ENCODE peak calls at places on chromosomes 3 and 15, in five cellular contexts. L is fibroblast of lung, N is stomach, E is OCI-LY7, V is heart left ventricle. Y is an unnamed sample.

GRCh38 chr15:67329984-67330733 is 75.6 kb downstream of the IQCH start:
- DNase-seq in E (peak; percentile 8), N (no peak), V (no peak), L (no peak), Y (no peak)

GRCh38 chr15:31337352-31338031 is 10.9 kb downstream of the KLF13 start:
- DNase-seq in L (no peak), V (no peak), N (no peak), E (no peak), Y (no peak)

GRCh38 chr15:99224815-99225214 is 24.6 kb downstream of the TTC23 start:
- DNase-seq in V (no peak), N (no peak), L (no peak), E (no peak), Y (no peak)

GRCh38 chr3:126659915-126660886 is 5.3 kb upstream of the TXNRD3 start:
- DNase-seq in V (no peak), E (no peak), N (no peak), L (no peak), Y (no peak)

GRCh38 chr3:16768956-16769355 is 115.8 kb upstream of the PLCL2 start:
- DNase-seq in V (no peak), N (no peak), E (no peak), L (no peak), Y (no peak)

GRCh38 chr3:184758056-184758455 is 46.2 kb upstream of the MAGEF1 start:
- DNase-seq in E (no peak), L (no peak), V (no peak), N (no peak), Y (no peak)

GRCh38 chr15:48888209-48888608 is 10.3 kb downstream of the EID1 start:
- DNase-seq in V (no peak), E (no peak), N (no peak), L (no peak), Y (no peak)

GRCh38 chr15:89178307-89178977 is 42.9 kb downstream of the RLBP1 start:
- DNase-seq in N (no peak), E (no peak), L (no peak), V (no peak), Y (no peak)

GRCh38 chr3:177300039-177300833 is 103.0 kb upstream of the TBL1XR1 start:
- DNase-seq in L (peak; percentile 31), V (peak; percentile 41), N (peak; percentile 69), E (peak; percentile 27), Y (no peak)

GRCh38 chr3:70358978-70359580 is 46.6 kb upstream of the MDFIC2 start:
- DNase-seq in L (peak; percentile 59), N (no peak), E (peak; percentile 13), V (no peak), Y (no peak)

GRCh38 chr3:66898155-66898554 is 100.0 kb upstream of the KBTBD8 start:
- DNase-seq in N (no peak), L (no peak), E (peak; percentile 29), V (no peak), Y (no peak)

GRCh38 chr15:43520138-43520537 is 2.7 kb downstream of the MAP1A start:
- DNase-seq in V (no peak), L (no peak), E (no peak), N (no peak), Y (no peak)

GRCh38 chr3:147655236-147655635 is 246.1 kb downstream of the ZIC1 start:
- DNase-seq in L (no peak), N (no peak), E (no peak), V (no peak), Y (no peak)

GRCh38 chr3:67381667-67382272 is 272.6 kb downstream of the SUCLG2 start:
- DNase-seq in E (peak; percentile 57), N (no peak), L (peak; percentile 57), V (no peak), Y (no peak)

GRCh38 chr3:150177673-150178378 is 207.1 kb upstream of the PFN2 start:
- DNase-seq in E (no peak), V (no peak), N (no peak), L (peak; percentile 43), Y (no peak)

GRCh38 chr3:138681463-138682215 is 73.1 kb downstream of the FAIM start:
- DNase-seq in E (no peak), L (no peak), N (no peak), V (no peak), Y (no peak)

GRCh38 chr15:70248116-70249025 is 150.7 kb upstream of the TLE3 start:
- DNase-seq in N (no peak), E (no peak), L (no peak), V (no peak), Y (no peak)

GRCh38 chr3:23668430-23668904 is 137.3 kb upstream of the UBE2E1 start:
- DNase-seq in N (no peak), E (no peak), V (no peak), L (peak; percentile 87), Y (no peak)

GRCh38 chr15:78372880-78373279 is 32.7 kb downstream of the CRABP1 start:
- DNase-seq in E (no peak), N (peak; percentile 71), L (no peak), V (no peak), Y (no peak)

GRCh38 chr15:39851505-39852082 is 68.5 kb downstream of the GPR176 start:
- DNase-seq in N (no peak), E (no peak), L (peak; percentile 57), V (no peak), Y (no peak)

GRCh38 chr15:49918106-49918505 is 200.9 kb downstream of the ATP8B4 start:
- DNase-seq in E (no peak), V (no peak), L (peak; percentile 61), N (no peak), Y (no peak)

DNA sequence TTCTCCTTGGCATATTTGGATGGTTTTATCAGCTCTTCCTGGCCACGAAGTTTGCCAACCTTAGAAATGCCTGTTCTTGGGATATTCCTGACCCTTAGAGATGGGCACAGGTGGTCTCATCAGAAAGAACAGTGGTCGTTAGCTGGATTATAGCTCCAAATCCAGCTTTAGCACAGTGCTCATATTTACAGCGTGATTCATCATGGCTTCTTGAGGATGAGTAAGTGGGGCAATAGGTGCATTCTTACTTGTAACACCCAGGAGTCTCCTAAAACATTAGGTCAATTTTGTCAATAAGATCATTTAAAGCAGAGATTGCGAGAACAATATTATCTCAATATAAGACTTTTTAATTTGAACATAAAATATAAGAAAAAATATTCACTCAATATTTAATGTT is 191.9 kb downstream of the GABRB3 start:
- DNase-seq in L (no peak), N (no peak), E (no peak), V (no peak), Y (no peak)
- H3K4me3 ChIP-seq in L (no peak overlapping the region), N (no peak overlapping the region), E (no peak overlapping the region), V (no peak overlapping the region), Y (no peak overlapping the region)

GRCh38 chr15:97461212-97461611 is 499.3 kb upstream of the ARRDC4 start:
- DNase-seq in V (no peak), N (no peak), E (no peak), L (peak; percentile 8), Y (no peak)

GRCh38 chr15:97456541-97456940 is 504.0 kb upstream of the ARRDC4 start:
- DNase-seq in L (no peak), V (no peak), N (no peak), E (no peak), Y (no peak)

DNA sequence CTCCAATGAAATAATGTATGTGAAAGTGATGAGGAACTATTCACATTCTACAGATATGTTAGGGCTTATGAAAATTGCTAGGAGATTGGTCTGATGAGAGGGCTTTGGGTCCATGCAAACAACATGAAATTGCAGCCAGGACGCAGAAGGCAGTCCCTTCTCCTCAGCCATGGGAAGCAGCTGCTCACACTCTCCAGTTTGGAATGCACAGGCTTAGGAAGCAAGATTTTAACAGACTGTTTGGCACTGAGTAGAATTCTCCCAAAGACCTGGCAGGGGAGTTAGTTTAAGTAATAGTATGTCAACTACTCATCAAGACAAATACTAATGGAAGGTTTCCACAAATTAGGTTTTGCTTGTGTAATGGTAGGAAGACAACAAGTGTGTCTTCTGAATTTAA is 500.7 kb upstream of the ARRDC4 start:
- DNase-seq in N (no peak), V (no peak), E (no peak), L (no peak), Y (no peak)
- H3K9me3 ChIP-seq in N (no peaks in the 10 kb centered on the region), V (no peaks in the 10 kb centered on the region), E (no peaks in the 10 kb centered on the region), L (no peaks in the 10 kb centered on the region), Y (no peaks in the 10 kb centered on the region)

DNA sequence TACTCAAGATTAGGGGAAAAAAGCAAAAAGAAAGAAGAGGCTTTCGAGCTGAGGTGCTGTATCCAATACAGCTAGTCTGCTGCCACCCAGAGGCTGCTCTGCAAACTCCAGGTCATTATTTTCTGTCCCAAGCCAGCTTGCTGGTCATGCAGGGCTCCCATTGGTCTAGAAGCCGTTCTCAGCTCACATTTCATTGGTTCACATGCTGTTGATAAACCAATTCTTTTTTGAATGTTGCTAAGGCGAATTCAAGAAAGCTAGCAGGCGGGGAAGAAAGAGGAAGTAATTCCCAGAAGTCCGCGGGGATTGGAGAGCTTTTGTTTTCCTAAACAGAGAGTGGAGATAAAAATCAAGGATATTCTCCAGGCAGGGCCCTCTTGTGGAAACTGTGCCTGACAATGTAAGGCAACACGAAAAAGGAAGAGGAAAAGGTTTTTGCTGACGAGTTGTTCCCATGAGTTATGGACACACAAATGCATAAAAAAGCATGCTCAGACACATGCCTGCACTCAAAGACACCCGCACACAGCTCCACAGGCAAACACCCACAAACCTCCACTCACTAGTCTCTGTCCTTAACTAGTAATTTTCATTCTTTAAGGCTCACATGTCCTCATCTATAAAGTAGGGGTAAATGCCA is 33.4 kb downstream of the FSTL1 start:
- DNase-seq in V (peak; percentile 92), E (peak; percentile 94), L (peak; percentile 99), N (peak; percentile 93), Y (peak; percentile 54)
- H3K4me3 ChIP-seq in V (peak overlapping the region; percentile 24), E (peak overlapping the region; percentile 64), L (peak overlapping the region; percentile 4), N (peak overlapping the region; percentile 27), Y (peak overlapping the region; percentile 52)

GRCh38 chr3:33447958-33448357 is 7.8 kb upstream of the UBP1 start:
- DNase-seq in L (no peak), V (no peak), N (no peak), E (no peak), Y (no peak)
- H3K9me3 ChIP-seq in L (no peaks in the 10 kb centered on the region), V (no peaks in the 10 kb centered on the region), N (no peaks in the 10 kb centered on the region), E (no peaks in the 10 kb centered on the region), Y (no peaks in the 10 kb centered on the region)

DNA sequence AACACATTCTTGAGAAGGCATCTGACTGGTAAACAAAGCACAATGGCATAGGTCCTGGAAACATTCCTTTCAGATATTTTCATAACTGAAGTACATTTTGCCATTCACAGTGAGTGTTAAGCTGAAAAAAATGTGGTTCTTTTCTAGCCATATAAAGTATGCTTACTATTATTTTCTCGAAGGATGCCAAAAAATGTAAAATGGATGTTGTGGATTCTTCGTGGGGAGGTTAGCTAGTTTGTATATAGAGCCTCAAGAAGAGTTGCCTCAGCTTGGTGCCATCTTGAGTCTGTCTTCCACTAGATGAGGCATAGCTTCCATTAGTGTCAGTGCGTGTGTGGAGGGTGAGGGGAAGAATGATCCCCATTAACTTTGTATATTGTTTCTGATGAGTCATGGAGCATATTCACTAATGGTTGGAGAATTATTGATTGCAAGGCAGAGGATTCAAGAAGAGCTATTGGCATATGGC is 4.1 kb downstream of the MBNL1 start:
- DNase-seq in N (no peak), E (no peak), L (peak; percentile 84), V (no peak), Y (no peak)
- H3K4me3 ChIP-seq in N (peak overlapping the region; percentile 71), E (peak overlapping the region; percentile 79), L (peak overlapping the region; percentile 19), V (peak overlapping the region; percentile 93), Y (peak overlapping the region; percentile 44)